ENCODE peak calls at places on chromosomes 4 and X, in seven cellular contexts. One of them, this sample, is unnamed.

GRCh38 chr4:61442936-61443335 is 242.8 kb downstream of the ADGRL3 start:
- DNase-seq in heart left ventricle: no peak
- DNase-seq in breast epithelium: no peak
- DNase-seq in transverse colon: no peak
- DNase-seq in sigmoid colon: no peak
- DNase-seq in tibial nerve: no peak
- DNase-seq in thyroid gland: no peak
- DNase-seq in this sample: no peak

GRCh38 chrX:105610401-105610800 is 211.9 kb upstream of the NRK start:
- DNase-seq in tibial nerve: no peak
- DNase-seq in heart left ventricle: no peak
- DNase-seq in transverse colon: no peak
- DNase-seq in breast epithelium: no peak
- DNase-seq in sigmoid colon: no peak
- DNase-seq in thyroid gland: no peak
- DNase-seq in this sample: no peak

GRCh38 chr4:39730067-39730466 is 32.1 kb downstream of the UBE2K start:
- DNase-seq in sigmoid colon: no peak
- DNase-seq in breast epithelium: no peak
- DNase-seq in tibial nerve: no peak
- DNase-seq in thyroid gland: peak; percentile 77
- DNase-seq in heart left ventricle: no peak
- DNase-seq in transverse colon: no peak
- DNase-seq in this sample: no peak

GRCh38 chr4:70705856-70706461 is 15.8 kb upstream of the RUFY3 start:
- DNase-seq in transverse colon: no peak
- DNase-seq in heart left ventricle: no peak
- DNase-seq in breast epithelium: no peak
- DNase-seq in thyroid gland: no peak
- DNase-seq in sigmoid colon: no peak
- DNase-seq in tibial nerve: no peak
- DNase-seq in this sample: no peak

GRCh38 chr4:141058739-141059507 is 74.3 kb downstream of the RNF150 start:
- DNase-seq in thyroid gland: no peak
- DNase-seq in tibial nerve: no peak
- DNase-seq in heart left ventricle: no peak
- DNase-seq in breast epithelium: no peak
- DNase-seq in sigmoid colon: no peak
- DNase-seq in transverse colon: no peak
- DNase-seq in this sample: no peak

GRCh38 chrX:69361286-69361926 is 142.7 kb upstream of the NALF2 start:
- DNase-seq in thyroid gland: no peak
- DNase-seq in breast epithelium: no peak
- DNase-seq in transverse colon: no peak
- DNase-seq in heart left ventricle: peak; percentile 43
- DNase-seq in tibial nerve: no peak
- DNase-seq in sigmoid colon: no peak
- DNase-seq in this sample: no peak

GRCh38 chr4:161894493-161895167 is 269.2 kb downstream of the FSTL5 start:
- DNase-seq in thyroid gland: no peak
- DNase-seq in sigmoid colon: no peak
- DNase-seq in heart left ventricle: no peak
- DNase-seq in transverse colon: no peak
- DNase-seq in breast epithelium: no peak
- DNase-seq in tibial nerve: no peak
- DNase-seq in this sample: no peak

GRCh38 chr4:146072381-146072780 is 103.1 kb upstream of the LSM6 start:
- DNase-seq in thyroid gland: no peak
- DNase-seq in heart left ventricle: no peak
- DNase-seq in breast epithelium: no peak
- DNase-seq in tibial nerve: no peak
- DNase-seq in sigmoid colon: no peak
- DNase-seq in transverse colon: no peak
- DNase-seq in this sample: no peak

GRCh38 chr4:7055990-7056325 is 11.9 kb downstream of the GRPEL1 start:
- DNase-seq in tibial nerve: no peak
- DNase-seq in breast epithelium: peak; percentile 41
- DNase-seq in transverse colon: no peak
- DNase-seq in thyroid gland: no peak
- DNase-seq in sigmoid colon: peak; percentile 56
- DNase-seq in heart left ventricle: no peak
- DNase-seq in this sample: no peak

GRCh38 chr4:166169111-166169510 is 296.1 kb downstream of the TLL1 start:
- DNase-seq in thyroid gland: no peak
- DNase-seq in tibial nerve: no peak
- DNase-seq in heart left ventricle: no peak
- DNase-seq in breast epithelium: no peak
- DNase-seq in sigmoid colon: no peak
- DNase-seq in transverse colon: no peak
- DNase-seq in this sample: no peak

GRCh38 chrX:111928457-111928856 is 52.5 kb downstream of the TRPC5OS start:
- DNase-seq in sigmoid colon: no peak
- DNase-seq in heart left ventricle: no peak
- DNase-seq in tibial nerve: no peak
- DNase-seq in breast epithelium: no peak
- DNase-seq in thyroid gland: no peak
- DNase-seq in transverse colon: no peak
- DNase-seq in this sample: no peak
- H3K4me3 ChIP-seq in sigmoid colon: no peak overlapping the region
- H3K4me3 ChIP-seq in heart left ventricle: no peak overlapping the region
- H3K4me3 ChIP-seq in tibial nerve: no peak overlapping the region
- H3K4me3 ChIP-seq in breast epithelium: no peak overlapping the region
- H3K4me3 ChIP-seq in thyroid gland: no peak overlapping the region
- H3K4me3 ChIP-seq in transverse colon: no peak overlapping the region
- H3K4me3 ChIP-seq in this sample: no peak overlapping the region

GRCh38 chr4:80335554-80336358 is at the start of gene CFAP299:
- DNase-seq in breast epithelium: peak; percentile 70
- DNase-seq in transverse colon: peak; percentile 87
- DNase-seq in thyroid gland: peak; percentile 91
- DNase-seq in tibial nerve: peak; percentile 68
- DNase-seq in heart left ventricle: peak; percentile 88
- DNase-seq in sigmoid colon: peak; percentile 82
- DNase-seq in this sample: peak; percentile 95
- TF ChIP-seq POLR2A in breast epithelium: no peak
- TF ChIP-seq POLR2A in transverse colon: no peak
- TF ChIP-seq POLR2A in thyroid gland: peak; percentile 13
- TF ChIP-seq POLR2A in tibial nerve: no peak
- TF ChIP-seq POLR2A in heart left ventricle: no peak
- TF ChIP-seq POLR2A in sigmoid colon: no peak
- TF ChIP-seq POLR2A in this sample: no peak

DNA sequence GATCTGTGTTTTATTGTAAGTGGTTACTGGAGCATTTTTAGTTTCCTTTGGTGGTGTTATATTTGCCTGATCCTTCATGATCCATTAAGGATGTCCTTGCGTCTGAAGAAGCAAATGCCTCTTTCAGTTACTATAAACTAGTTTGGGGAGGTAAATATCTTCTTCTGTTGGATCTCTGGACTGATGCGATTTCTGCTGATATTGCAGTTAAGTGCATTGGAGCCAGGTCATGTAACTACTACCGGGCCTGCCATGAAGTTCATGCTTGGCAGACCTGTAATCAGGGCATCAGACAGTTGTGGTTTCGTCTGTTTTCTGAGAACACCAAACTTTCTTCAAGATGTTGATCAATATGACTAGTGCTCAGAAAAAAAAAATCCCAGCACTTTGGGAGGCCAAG is 22.9 kb downstream of the ZNF718 start:
- DNase-seq in thyroid gland: no peak
- DNase-seq in tibial nerve: no peak
- DNase-seq in heart left ventricle: no peak
- DNase-seq in transverse colon: no peak
- DNase-seq in sigmoid colon: no peak
- DNase-seq in breast epithelium: no peak
- DNase-seq in this sample: no peak
- H3K4me3 ChIP-seq in thyroid gland: no peak overlapping the region
- H3K4me3 ChIP-seq in tibial nerve: no peak overlapping the region
- H3K4me3 ChIP-seq in heart left ventricle: no peak overlapping the region
- H3K4me3 ChIP-seq in transverse colon: no peak overlapping the region
- H3K4me3 ChIP-seq in sigmoid colon: no peak overlapping the region
- H3K4me3 ChIP-seq in breast epithelium: no peak overlapping the region
- H3K4me3 ChIP-seq in this sample: no peak overlapping the region

DNA sequence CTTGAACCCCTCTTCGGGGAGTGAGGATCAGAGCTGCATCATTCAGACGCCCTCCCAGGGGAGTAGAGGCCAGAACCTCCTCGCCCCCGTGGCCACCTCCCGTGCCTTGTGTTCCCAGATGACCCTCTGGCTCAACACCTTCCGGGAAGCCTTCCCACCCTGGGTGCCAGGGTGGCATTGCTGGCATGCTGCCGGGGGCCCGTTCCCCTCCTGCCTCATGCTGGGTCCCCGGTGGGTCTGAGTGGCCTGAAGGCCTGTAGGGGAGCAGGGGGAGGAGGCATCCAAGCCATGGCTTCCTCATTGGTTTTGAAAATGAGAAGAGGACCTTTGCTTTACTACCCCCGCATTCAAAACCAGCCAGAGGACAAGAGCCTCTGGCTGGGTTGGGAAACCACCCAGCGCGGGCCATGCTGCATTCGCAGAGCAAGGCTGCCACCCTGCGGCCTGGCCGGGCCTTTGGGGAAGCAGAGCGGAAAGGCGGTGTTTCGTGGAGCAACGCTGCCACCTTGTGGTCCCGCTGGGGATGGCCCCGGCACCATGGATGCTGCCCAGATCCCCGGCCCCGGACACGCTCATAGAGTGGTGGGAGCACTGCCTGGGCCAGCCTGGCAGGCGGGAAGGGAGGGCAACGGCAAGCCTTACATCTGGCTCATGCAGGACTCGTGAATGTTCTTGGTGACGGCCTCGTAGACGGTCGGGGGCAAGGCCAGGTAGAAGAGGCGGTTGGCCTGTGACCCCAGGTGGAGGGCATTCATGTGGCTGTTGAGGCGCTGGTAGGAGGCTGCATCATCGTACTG is 11.9 kb downstream of the G6PD start:
- DNase-seq in heart left ventricle: peak; percentile 94
- DNase-seq in tibial nerve: peak; percentile 70
- DNase-seq in transverse colon: peak; percentile 92
- DNase-seq in thyroid gland: peak; percentile 85
- DNase-seq in sigmoid colon: peak; percentile 94
- DNase-seq in breast epithelium: peak; percentile 86
- DNase-seq in this sample: peak; percentile 85
- TF ChIP-seq POLR2A in heart left ventricle: no peak
- TF ChIP-seq POLR2A in tibial nerve: no peak
- TF ChIP-seq POLR2A in transverse colon: no peak
- TF ChIP-seq POLR2A in thyroid gland: no peak
- TF ChIP-seq POLR2A in sigmoid colon: no peak
- TF ChIP-seq POLR2A in breast epithelium: no peak
- TF ChIP-seq POLR2A in this sample: no peak

This sample was measured in testis.